ENCODE peak calls at places on chromosomes 2 and 18, in six cellular contexts. E is tibial artery; S is CD8-positive, alpha-beta T cell; A is HFF-Myc; Z is upper lobe of right lung; V is Panc1. J is an unnamed sample.

GRCh38 chr2:8515864-8516533 is 165.9 kb upstream of the ID2 start:
- DNase-seq in Z (no peak), E (no peak), V (no peak), S (no peak), A (no peak), J (peak)

GRCh38 chr2:240591226-240591625 is 4.7 kb downstream of the CAPN10 start:
- DNase-seq in S (no peak), E (no peak), V (no peak), A (no peak), Z (no peak), J (peak)

GRCh38 chr18:9614401-9615279 is at the start of gene PPP4R1:
- DNase-seq in V (no peak), S (peak), Z (peak), E (peak), A (no peak), J (peak)

GRCh38 chr2:129771606-129772598 is 207.6 kb upstream of the RAB6C start:
- DNase-seq in A (no peak), S (no peak), V (no peak), Z (no peak), E (peak), J (no peak)

GRCh38 chr18:6929370-6930102 is 188.1 kb downstream of the LAMA1 start:
- DNase-seq in A (no peak), Z (no peak), V (no peak), S (no peak), E (no peak), J (no peak)

GRCh38 chr18:32259553-32259952 is 69.7 kb downstream of the MEP1B start:
- DNase-seq in E (no peak), A (no peak), Z (no peak), S (no peak), V (no peak), J (no peak)

GRCh38 chr2:236562434-236562833 is 7.2 kb upstream of the ACKR3 start:
- DNase-seq in A (no peak), V (no peak), E (no peak), Z (no peak), S (no peak), J (no peak)

GRCh38 chr18:48580782-48581181 is 42.0 kb downstream of the CTIF start:
- DNase-seq in Z (no peak), S (no peak), V (no peak), E (no peak), A (no peak), J (peak)

GRCh38 chr2:73896362-73897239 is 3.8 kb downstream of the ACTG2 start:
- DNase-seq in A (peak), V (no peak), E (no peak), Z (no peak), S (peak), J (no peak)

GRCh38 chr2:133326651-133327397 is 241.4 kb downstream of the NCKAP5 start:
- DNase-seq in V (no peak), S (no peak), A (no peak), E (no peak), Z (no peak), J (no peak)

GRCh38 chr2:167964650-167965404 is 282.6 kb downstream of the STK39 start:
- DNase-seq in Z (no peak), S (no peak), E (no peak), A (no peak), V (no peak), J (no peak)

GRCh38 chr2:73260338-73260984 is 23.8 kb downstream of the FBXO41 start:
- DNase-seq in A (no peak), S (no peak), E (no peak), Z (peak), V (no peak), J (no peak)

GRCh38 chr2:68463287-68463877 is 3.7 kb downstream of the FBXO48 start:
- DNase-seq in S (no peak), E (no peak), Z (no peak), A (no peak), V (no peak), J (no peak)

GRCh38 chr18:25876334-25876979 is 214.0 kb downstream of the SS18 start:
- DNase-seq in V (no peak), E (no peak), A (no peak), Z (no peak), S (no peak), J (no peak)

GRCh38 chr2:25219621-25220020 is 51.2 kb upstream of the POMC start:
- DNase-seq in S (no peak), A (no peak), E (no peak), V (no peak), Z (no peak), J (no peak)

GRCh38 chr2:240397542-240397916 is 37.9 kb upstream of the GPC1 start:
- DNase-seq in V (no peak), E (peak), Z (peak), A (no peak), S (no peak), J (no peak)

GRCh38 chr18:13184396-13184795 is 34.2 kb upstream of the LDLRAD4 start:
- DNase-seq in Z (no peak), S (no peak), A (no peak), E (no peak), V (no peak), J (no peak)

GRCh38 chr2:142872900-142873724 is 4.4 kb upstream of the KYNU start:
- DNase-seq in V (peak), Z (no peak), E (no peak), A (peak), S (no peak), J (no peak)

GRCh38 chr2:122804494-122804893 is 1049.0 kb downstream of the TSN start:
- DNase-seq in Z (no peak), S (no peak), V (peak), E (no peak), A (no peak), J (no peak)

GRCh38 chr2:198973181-198973580 is 484.6 kb downstream of the SATB2 start:
- DNase-seq in Z (no peak), V (no peak), A (no peak), S (no peak), E (no peak), J (no peak)

GRCh38 chr2:223856584-223856983 is 19.2 kb upstream of the AP1S3 start:
- DNase-seq in E (no peak), S (no peak), Z (no peak), V (no peak), A (no peak), J (no peak)

GRCh38 chr2:240820607-240821428 is 799 bp upstream of the KIF1A start:
- DNase-seq in V (no peak), S (no peak), A (no peak), E (no peak), Z (no peak), J (no peak)

GRCh38 chr2:11234309-11234708 is 79.0 kb downstream of the SLC66A3 start:
- DNase-seq in Z (no peak), V (no peak), E (no peak), A (no peak), S (no peak), J (no peak)

GRCh38 chr2:109521233-109521632 is 92.5 kb downstream of the SEPTIN10 start:
- DNase-seq in V (no peak), Z (no peak), S (no peak), A (no peak), E (no peak), J (no peak)

GRCh38 chr2:113075600-113075999 is 7.8 kb downstream of the IL1F10 start:
- DNase-seq in V (no peak), A (no peak), Z (no peak), S (no peak), E (no peak), J (no peak)

GRCh38 chr2:41187683-41188082 is 735.8 kb upstream of the SLC8A1 start:
- DNase-seq in E (no peak), S (no peak), V (no peak), Z (no peak), A (no peak), J (no peak)

GRCh38 chr2:222404126-222404891 is 20.0 kb upstream of the SGPP2 start:
- DNase-seq in V (no peak), E (no peak), Z (no peak), A (no peak), S (no peak), J (no peak)

GRCh38 chr2:208363485-208363884 is 43.1 kb upstream of the PTH2R start:
- DNase-seq in Z (no peak), A (peak), S (no peak), E (no peak), V (no peak), J (no peak)

GRCh38 chr18:64017870-64018269 is 48.0 kb downstream of the SERPINB8 start:
- DNase-seq in A (peak), V (peak), S (no peak), Z (no peak), E (no peak), J (no peak)

GRCh38 chr2:205685314-205686230 is 3.3 kb downstream of the NRP2 start:
- DNase-seq in E (no peak), V (no peak), Z (peak), S (no peak), A (no peak), J (no peak)

DNA sequence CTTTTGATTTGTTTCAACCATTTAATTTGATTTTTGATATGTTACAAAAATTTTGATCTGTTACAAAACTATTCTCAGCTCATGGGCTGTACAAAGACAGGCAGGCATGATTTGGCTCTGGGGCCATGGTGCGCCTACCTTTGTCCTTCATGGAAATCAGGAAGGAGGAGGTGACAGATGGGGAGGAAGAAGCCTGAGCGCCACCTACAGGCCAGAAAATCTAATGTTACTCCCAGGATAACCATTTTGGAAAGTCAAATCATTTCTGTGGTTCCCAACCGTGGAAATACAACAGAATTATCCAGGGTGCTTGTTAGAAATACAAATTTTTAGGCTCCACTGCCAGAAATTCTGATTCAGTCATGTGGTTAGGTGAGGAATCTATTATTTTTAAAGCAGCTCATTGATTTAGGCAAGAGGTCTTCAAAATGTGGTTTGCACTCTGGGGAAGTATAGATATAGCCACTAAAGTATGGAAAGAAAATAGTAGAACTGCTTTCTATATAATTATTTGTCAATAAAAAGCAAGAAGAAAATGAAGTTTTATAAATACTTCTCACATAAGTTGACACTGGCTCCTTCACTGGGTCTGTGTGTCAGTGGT is 93.9 kb downstream of the EVA1A start:
- DNase-seq in V (no peak), E (no peak), Z (no peak), A (no peak), S (no peak), J (no peak)
- TF ChIP-seq CTCF in V (peak), E (no peak), Z (peak), A (peak), S (peak), J (peak)

DNA sequence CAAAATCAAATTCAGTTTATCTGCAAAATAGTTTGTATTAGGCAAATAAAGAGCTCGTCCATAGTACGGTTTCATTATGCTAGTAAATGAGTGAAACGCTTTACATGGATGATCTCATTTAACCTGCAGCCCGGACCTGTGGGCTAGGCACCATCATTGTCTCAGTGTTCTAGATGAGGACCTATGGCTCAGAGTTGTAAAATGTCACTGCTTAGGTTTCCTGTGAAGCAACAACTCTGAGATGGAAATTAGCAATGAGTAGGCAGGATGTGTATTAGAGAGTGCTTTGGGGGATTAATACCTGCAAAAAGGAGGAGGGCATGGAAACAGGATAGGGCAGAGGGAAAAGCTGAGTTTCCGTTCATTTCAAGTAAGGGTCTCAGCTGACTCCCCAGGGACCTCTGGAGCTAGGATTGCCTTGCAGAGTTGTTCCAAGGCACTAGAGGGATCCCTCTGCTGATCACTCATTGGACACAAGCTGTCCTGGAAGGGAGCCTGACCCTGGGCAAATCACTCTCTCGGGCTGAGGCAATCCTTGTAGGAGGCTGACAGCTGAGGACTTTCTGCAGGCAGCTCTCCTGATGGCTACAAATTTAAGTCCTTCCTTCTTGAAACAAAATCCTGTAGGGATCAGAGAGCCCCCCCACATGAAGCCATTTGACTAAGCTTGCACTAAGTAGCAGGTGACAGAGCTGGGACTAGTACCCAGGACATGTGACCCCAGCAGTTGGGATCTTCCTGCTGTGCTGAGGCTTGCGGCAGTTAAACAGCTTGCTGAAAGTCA is 58.8 kb upstream of the SIX2 start:
- DNase-seq in S (no peak), A (no peak), Z (no peak), V (no peak), E (no peak), J (no peak)
- TF ChIP-seq CTCF in S (no peak), A (no peak), Z (no peak), V (no peak), E (no peak), J (peak)

GRCh38 chr2:158498749-158499136 is 42.0 kb downstream of the PKP4 start:
- DNase-seq in E (no peak), A (no peak), V (no peak), Z (no peak), S (no peak), J (no peak)
- TF ChIP-seq CTCF in E (no peak), A (no peak), V (no peak), Z (no peak), S (no peak), J (no peak)

DNA sequence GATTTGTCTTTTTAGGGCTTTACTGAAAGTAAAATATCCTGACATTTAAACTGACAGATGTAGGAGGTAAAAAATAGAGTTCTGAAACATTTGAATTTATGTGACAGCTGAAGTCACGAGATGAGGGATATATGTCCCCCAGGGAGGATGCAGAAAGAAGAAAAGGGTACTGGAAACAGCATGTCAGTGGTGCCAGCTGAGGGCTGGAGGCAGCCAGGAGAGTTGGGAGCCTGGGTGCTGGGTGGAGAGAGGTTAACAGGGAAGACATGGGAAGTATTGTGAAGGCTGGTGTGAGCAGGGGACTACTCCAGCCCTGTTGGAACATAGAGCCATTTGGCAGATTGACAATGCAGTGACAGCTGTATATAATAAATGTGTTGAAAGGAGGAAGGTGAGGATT is 11.8 kb upstream of the MOCOS start:
- DNase-seq in V (no peak), Z (no peak), E (no peak), S (no peak), A (no peak), J (no peak)
- TF ChIP-seq CTCF in V (no peak), Z (no peak), E (no peak), S (no peak), A (no peak), J (no peak)

DNA sequence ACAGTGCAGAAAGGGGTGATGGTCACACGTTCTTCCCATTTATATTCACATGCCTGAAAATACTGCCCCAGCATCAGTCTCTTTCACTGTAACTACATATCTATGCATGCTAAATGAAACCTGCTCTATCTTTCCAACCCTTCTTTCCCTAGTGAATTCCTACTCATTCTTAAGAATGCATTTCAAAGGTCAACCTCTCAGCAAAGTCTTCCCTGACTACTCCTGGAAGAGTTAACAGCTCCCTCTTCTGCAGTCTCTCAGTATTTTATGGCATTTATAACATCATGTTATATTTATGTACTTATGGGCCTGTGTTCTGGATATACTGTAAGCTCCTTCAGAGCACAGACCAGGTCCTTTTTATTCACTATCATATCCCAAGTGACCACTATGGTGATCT is 71.7 kb upstream of the GALNT5 start:
- DNase-seq in S (no peak), Z (no peak), E (no peak), A (no peak), V (no peak), J (no peak)
- TF ChIP-seq CTCF in S (no peak), Z (no peak), E (no peak), A (no peak), V (no peak), J (peak)

GRCh38 chr2:219736196-219736595 is 108.8 kb downstream of the SLC4A3 start:
- DNase-seq in S (no peak), E (no peak), A (peak), Z (no peak), V (peak), J (no peak)
- TF ChIP-seq CTCF in S (peak), E (peak), A (peak), Z (peak), V (peak), J (peak)

DNA sequence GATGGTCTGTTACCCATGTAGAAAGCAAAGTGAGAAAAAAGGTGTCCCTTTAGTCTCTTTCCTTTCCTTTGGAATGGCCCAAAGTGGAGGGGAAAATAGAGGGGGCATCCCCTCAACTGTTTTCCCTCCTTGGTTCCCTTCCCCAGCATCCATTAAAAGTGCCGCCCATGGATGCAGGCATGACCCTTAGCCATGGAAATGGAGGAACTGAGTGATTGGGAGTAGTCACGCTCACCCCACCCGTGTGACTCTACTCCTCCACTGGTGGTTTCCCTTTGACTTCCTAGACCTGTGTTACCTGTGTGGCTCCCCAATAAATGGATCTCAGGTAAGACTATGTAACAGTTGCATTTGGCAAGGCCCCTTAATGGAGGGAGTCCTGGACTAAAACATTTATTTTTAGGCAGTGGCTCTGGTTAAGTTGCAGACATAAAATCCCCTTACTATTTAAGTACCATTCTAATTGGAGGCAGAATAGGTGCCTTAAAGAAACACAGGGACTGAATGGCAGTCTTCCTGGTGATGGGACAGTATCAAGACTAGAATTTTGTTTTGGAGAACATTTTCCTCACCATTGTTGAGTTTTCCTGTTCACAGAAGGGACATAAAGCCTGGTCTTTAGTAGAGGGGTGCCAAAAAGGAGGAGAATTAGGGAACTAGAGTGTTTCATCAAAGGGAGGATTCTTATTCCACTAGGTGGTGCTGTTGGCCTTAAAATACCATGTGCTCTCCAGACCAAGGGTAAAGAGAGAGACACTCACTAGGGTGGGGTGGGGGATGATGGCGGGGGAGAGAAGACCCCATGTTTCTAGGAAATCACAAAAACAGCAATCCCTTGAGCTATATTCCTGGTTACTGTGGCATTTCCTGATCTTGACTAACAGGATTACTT is 25.7 kb upstream of the PLA2R1 start:
- DNase-seq in Z (no peak), V (no peak), E (no peak), S (no peak), A (no peak), J (no peak)
- TF ChIP-seq CTCF in Z (peak), V (peak), E (no peak), S (no peak), A (no peak), J (peak)

J was measured in chondrocyte.